ENCODE peak calls at places on chromosomes 2 and 18, in nine cellular contexts. B is GM12865, F is suprapubic skin, O is HTR-8/SVneo, P is spleen, M is cardiac fibroblast, Q is left ventricle myocardium superior, Y is HuH-7.5, Z is NCI-H2081. T is an unnamed sample.

GRCh38 chr2:239601880-239602279 is 201.1 kb upstream of the HDAC4 start:
- DNase-seq in M (no peak), O (no peak), F (peak), B (no peak), Y (no peak), Z (no peak), Q (no peak), P (peak), T (no peak)

GRCh38 chr2:74739733-74740241 is 85.7 kb downstream of the SEMA4F start:
- DNase-seq in M (no peak), Y (no peak), F (no peak), Z (no peak), Q (no peak), O (no peak), P (no peak), B (no peak), T (no peak)

GRCh38 chr2:10787176-10787968 is 25.2 kb downstream of the PDIA6 start:
- DNase-seq in Y (no peak), Z (no peak), B (peak), F (no peak), O (no peak), Q (no peak), M (no peak), P (peak), T (no peak)

GRCh38 chr2:30914456-30914855 is 107.2 kb upstream of the CAPN13 start:
- DNase-seq in M (no peak), B (no peak), Y (no peak), P (no peak), O (no peak), Z (no peak), Q (no peak), F (no peak), T (no peak)

GRCh38 chr18:79942211-79942610 is 9.2 kb downstream of the SLC66A2 start:
- DNase-seq in B (no peak), P (peak), Y (no peak), F (peak), Z (no peak), O (no peak), M (no peak), Q (no peak), T (peak)

GRCh38 chr18:70373062-70373519 is 84.2 kb downstream of the SOCS6 start:
- DNase-seq in O (peak), P (no peak), Y (no peak), F (no peak), B (no peak), M (peak), Q (no peak), Z (no peak), T (no peak)

GRCh38 chr2:38093503-38093902 is 17.6 kb upstream of the CYP1B1 start:
- DNase-seq in M (peak), Q (no peak), Y (no peak), P (no peak), Z (no peak), F (no peak), O (no peak), B (no peak), T (no peak)

GRCh38 chr2:86274918-86275275 is 62.5 kb downstream of the REEP1 start:
- DNase-seq in B (peak), M (peak), Y (peak), O (no peak), P (no peak), Q (peak), Z (no peak), F (no peak), T (no peak)

GRCh38 chr18:2774669-2775068 is 72.1 kb upstream of the EMILIN2 start:
- DNase-seq in B (no peak), Z (no peak), O (no peak), Y (no peak), M (no peak), F (no peak), Q (no peak), P (no peak), T (no peak)

GRCh38 chr2:200274116-200275075 is 32.1 kb upstream of the SPATS2L start:
- DNase-seq in M (no peak), F (no peak), Q (no peak), P (no peak), B (peak), O (no peak), Z (no peak), Y (no peak), T (no peak)

GRCh38 chr2:238370482-238371372 is 50.4 kb downstream of the TRAF3IP1 start:
- DNase-seq in M (peak), P (no peak), Q (peak), F (no peak), B (peak), O (peak), Z (peak), Y (peak), T (peak)